ENCODE peak calls at places on chromosomes 1 and 21, in five cellular contexts. One of them, this sample, is unnamed.

GRCh38 chr21:35019631-35020032 is 29.5 kb downstream of the RUNX1 start:
- DNase-seq in K562: no peak
- DNase-seq in SK-N-SH: no peak
- DNase-seq in GM12878: no peak
- DNase-seq in HepG2: peak; percentile 94
- DNase-seq in this sample: no peak

GRCh38 chr21:34892196-34892595 is 156.9 kb downstream of the RUNX1 start:
- DNase-seq in HepG2: no peak
- DNase-seq in GM12878: no peak
- DNase-seq in SK-N-SH: no peak
- DNase-seq in K562: no peak
- DNase-seq in this sample: no peak

GRCh38 chr1:42941640-42942330 is 16.9 kb downstream of the SLC2A1 start:
- DNase-seq in SK-N-SH: no peak
- DNase-seq in GM12878: no peak
- DNase-seq in K562: peak; percentile 93
- DNase-seq in HepG2: no peak
- DNase-seq in this sample: no peak

GRCh38 chr1:32266926-32267645 is 16.0 kb downstream of the LCK start:
- DNase-seq in HepG2: peak; percentile 39
- DNase-seq in K562: no peak
- DNase-seq in GM12878: no peak
- DNase-seq in SK-N-SH: no peak
- DNase-seq in this sample: no peak

GRCh38 chr1:56414728-56415224 is 164.6 kb downstream of the PLPP3 start:
- DNase-seq in HepG2: peak; percentile 99
- DNase-seq in K562: no peak
- DNase-seq in GM12878: no peak
- DNase-seq in SK-N-SH: no peak
- DNase-seq in this sample: no peak

GRCh38 chr1:194366705-194367104 is 1180.3 kb upstream of the B3GALT2 start:
- DNase-seq in K562: no peak
- DNase-seq in GM12878: no peak
- DNase-seq in HepG2: no peak
- DNase-seq in SK-N-SH: no peak
- DNase-seq in this sample: no peak

GRCh38 chr1:3745590-3746381 is 6.5 kb upstream of the CCDC27 start:
- DNase-seq in SK-N-SH: no peak
- DNase-seq in HepG2: no peak
- DNase-seq in K562: peak; percentile 68
- DNase-seq in GM12878: no peak
- DNase-seq in this sample: no peak

GRCh38 chr1:51839094-51839493 is 39.4 kb downstream of the NRDC start:
- DNase-seq in K562: no peak
- DNase-seq in GM12878: no peak
- DNase-seq in SK-N-SH: no peak
- DNase-seq in HepG2: no peak
- DNase-seq in this sample: no peak

GRCh38 chr21:43208561-43209332 is 39.9 kb downstream of the CRYAA start:
- DNase-seq in SK-N-SH: no peak
- DNase-seq in HepG2: no peak
- DNase-seq in K562: no peak
- DNase-seq in GM12878: no peak
- DNase-seq in this sample: no peak

GRCh38 chr1:28973850-28974841 is 59.8 kb downstream of the EPB41 start:
- DNase-seq in SK-N-SH: peak; percentile 50
- DNase-seq in HepG2: no peak
- DNase-seq in K562: no peak
- DNase-seq in GM12878: no peak
- DNase-seq in this sample: no peak

GRCh38 chr1:97091263-97091662 is 369.7 kb downstream of the PTBP2 start:
- DNase-seq in GM12878: no peak
- DNase-seq in HepG2: no peak
- DNase-seq in SK-N-SH: no peak
- DNase-seq in K562: no peak
- DNase-seq in this sample: no peak

GRCh38 chr1:68433386-68433785 is 16.4 kb downstream of the RPE65 start:
- DNase-seq in SK-N-SH: no peak
- DNase-seq in GM12878: no peak
- DNase-seq in HepG2: no peak
- DNase-seq in K562: no peak
- DNase-seq in this sample: no peak

GRCh38 chr1:91876040-91876470 is 9.9 kb downstream of the TGFBR3 start:
- DNase-seq in HepG2: no peak
- DNase-seq in GM12878: peak; percentile 75
- DNase-seq in SK-N-SH: no peak
- DNase-seq in K562: no peak
- DNase-seq in this sample: no peak

GRCh38 chr21:37787456-37787855 is 128.8 kb downstream of the KCNJ6 start:
- DNase-seq in HepG2: no peak
- DNase-seq in GM12878: no peak
- DNase-seq in SK-N-SH: no peak
- DNase-seq in K562: no peak
- DNase-seq in this sample: no peak
- TF ChIP-seq FOXM1 in HepG2: no peak
- TF ChIP-seq FOXM1 in GM12878: no peak
- TF ChIP-seq FOXM1 in SK-N-SH: no peak
- TF ChIP-seq FOXM1 in K562: no peak
- TF ChIP-seq FOXM1 in this sample: no peak

DNA sequence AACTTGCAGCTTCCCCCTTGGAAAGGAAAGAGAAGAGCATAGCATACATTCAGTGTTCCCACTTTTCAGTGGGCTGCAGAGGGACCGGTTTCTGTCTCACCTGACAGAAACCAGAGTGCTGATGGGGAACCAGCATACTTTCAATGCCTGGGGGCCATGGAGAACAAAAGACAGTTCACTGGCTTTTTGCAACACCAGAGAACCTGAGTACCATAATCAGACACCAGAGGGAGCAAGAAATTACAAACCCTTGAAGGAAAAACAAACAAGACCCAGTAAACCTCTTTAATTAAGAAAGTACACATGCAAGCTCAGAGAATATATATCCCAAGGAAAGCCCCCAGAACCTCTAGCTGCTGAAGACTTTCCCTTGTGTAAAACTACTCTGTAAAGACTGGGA is 51.1 kb downstream of the CSMD2 start:
- DNase-seq in HepG2: peak; percentile 10
- DNase-seq in GM12878: no peak
- DNase-seq in SK-N-SH: peak; percentile 30
- DNase-seq in K562: peak; percentile 15
- DNase-seq in this sample: no peak
- TF ChIP-seq FOXM1 in HepG2: no peak
- TF ChIP-seq FOXM1 in GM12878: no peak
- TF ChIP-seq FOXM1 in SK-N-SH: no peak
- TF ChIP-seq FOXM1 in K562: no peak
- TF ChIP-seq FOXM1 in this sample: no peak

GRCh38 chr1:192632188-192632587 is 3.8 kb upstream of the RGS13 start:
- DNase-seq in GM12878: no peak
- DNase-seq in HepG2: no peak
- DNase-seq in K562: no peak
- DNase-seq in SK-N-SH: no peak
- DNase-seq in this sample: no peak

GRCh38 chr1:192633533-192634258 is 2.3 kb upstream of the RGS13 start:
- DNase-seq in SK-N-SH: no peak
- DNase-seq in GM12878: no peak
- DNase-seq in K562: no peak
- DNase-seq in HepG2: no peak
- DNase-seq in this sample: no peak

GRCh38 chr1:192632641-192633532 is 3.1 kb upstream of the RGS13 start:
- DNase-seq in HepG2: peak; percentile 7
- DNase-seq in SK-N-SH: no peak
- DNase-seq in GM12878: no peak
- DNase-seq in K562: no peak
- DNase-seq in this sample: no peak

GRCh38 chr1:192630521-192631287 is 5.2 kb upstream of the RGS13 start:
- DNase-seq in HepG2: no peak
- DNase-seq in SK-N-SH: no peak
- DNase-seq in GM12878: no peak
- DNase-seq in K562: no peak
- DNase-seq in this sample: no peak

DNA sequence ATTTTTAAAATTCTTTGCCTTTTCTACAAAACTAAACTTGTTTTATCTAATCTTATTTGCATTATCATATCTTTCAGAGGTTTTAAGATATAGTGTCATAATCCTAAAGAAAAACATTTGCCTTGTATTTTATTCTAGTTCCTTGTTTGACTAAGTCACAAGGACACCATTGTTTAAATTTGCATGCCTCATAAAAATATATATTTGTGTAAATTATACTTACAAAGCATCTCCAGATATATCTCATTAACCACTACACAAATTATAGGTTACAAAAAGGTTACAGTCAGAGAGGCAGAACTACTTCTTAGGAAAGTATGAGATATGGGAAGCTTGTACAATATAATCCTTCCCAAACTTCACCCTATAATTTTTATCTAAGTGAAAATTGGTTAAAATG is 4.2 kb upstream of the RGS13 start:
- DNase-seq in K562: no peak
- DNase-seq in HepG2: no peak
- DNase-seq in SK-N-SH: no peak
- DNase-seq in GM12878: no peak
- DNase-seq in this sample: no peak
- TF ChIP-seq FOXM1 in K562: no peak
- TF ChIP-seq FOXM1 in HepG2: no peak
- TF ChIP-seq FOXM1 in SK-N-SH: no peak
- TF ChIP-seq FOXM1 in GM12878: no peak
- TF ChIP-seq FOXM1 in this sample: no peak

GRCh38 chr1:75136158-75136815 is 2.1 kb downstream of the LHX8 start:
- DNase-seq in GM12878: no peak
- DNase-seq in K562: no peak
- DNase-seq in HepG2: no peak
- DNase-seq in SK-N-SH: peak; percentile 75
- DNase-seq in this sample: peak; percentile 75
- TF ChIP-seq FOXM1 in GM12878: no peak
- TF ChIP-seq FOXM1 in K562: no peak
- TF ChIP-seq FOXM1 in HepG2: no peak
- TF ChIP-seq FOXM1 in SK-N-SH: no peak
- TF ChIP-seq FOXM1 in this sample: no peak

DNA sequence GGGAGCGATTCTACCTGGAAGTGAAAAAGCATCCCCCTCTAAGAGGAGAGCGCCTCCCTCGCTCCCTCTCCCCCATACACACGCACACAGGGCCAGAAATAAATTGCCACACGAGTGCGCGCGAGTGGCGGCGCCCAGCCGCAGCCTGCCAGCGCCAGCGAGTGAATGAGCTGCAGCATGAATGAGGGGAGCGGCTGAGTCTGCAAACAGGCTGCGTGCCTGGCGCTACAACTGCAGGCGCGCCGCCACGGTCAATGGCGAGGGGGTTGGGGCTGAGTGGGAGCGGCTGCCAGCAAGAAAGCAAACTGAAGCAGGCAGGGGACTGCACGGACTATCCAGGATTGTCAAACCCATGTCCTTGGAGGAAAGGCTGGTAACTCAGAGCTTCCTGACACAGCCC is 2.2 kb downstream of the CAMK1G start:
- DNase-seq in K562: no peak
- DNase-seq in HepG2: no peak
- DNase-seq in SK-N-SH: peak; percentile 81
- DNase-seq in GM12878: no peak
- DNase-seq in this sample: peak; percentile 28
- TF ChIP-seq FOXM1 in K562: no peak
- TF ChIP-seq FOXM1 in HepG2: no peak
- TF ChIP-seq FOXM1 in SK-N-SH: no peak
- TF ChIP-seq FOXM1 in GM12878: no peak
- TF ChIP-seq FOXM1 in this sample: no peak

DNA sequence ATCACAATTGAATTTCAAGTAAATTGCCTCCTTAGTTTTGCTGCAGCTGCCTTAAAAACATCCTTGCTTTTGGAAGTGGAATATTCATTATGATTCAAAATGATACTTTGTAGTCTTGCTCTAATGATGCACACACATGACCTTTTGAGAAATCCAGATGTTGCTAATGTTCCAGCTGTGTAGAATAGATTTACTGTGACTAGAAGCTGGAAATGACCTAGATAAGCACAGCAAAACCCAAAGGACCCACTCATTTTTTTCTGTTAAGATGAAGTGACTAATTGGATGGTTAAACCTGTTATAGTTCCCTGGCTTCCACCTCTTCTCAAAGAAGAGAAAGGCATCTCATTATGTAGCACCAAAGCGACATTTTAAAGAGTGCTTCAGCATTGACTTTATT is 64.6 kb upstream of the RALGPS2 start:
- DNase-seq in SK-N-SH: no peak
- DNase-seq in GM12878: peak; percentile 45
- DNase-seq in K562: no peak
- DNase-seq in HepG2: no peak
- DNase-seq in this sample: no peak
- TF ChIP-seq FOXM1 in SK-N-SH: no peak
- TF ChIP-seq FOXM1 in GM12878: no peak
- TF ChIP-seq FOXM1 in K562: no peak
- TF ChIP-seq FOXM1 in HepG2: no peak
- TF ChIP-seq FOXM1 in this sample: no peak

GRCh38 chr1:85502625-85503083 is 37.7 kb upstream of the DDAH1 start:
- DNase-seq in HepG2: peak; percentile 70
- DNase-seq in SK-N-SH: peak; percentile 48
- DNase-seq in K562: peak; percentile 23
- DNase-seq in GM12878: no peak
- DNase-seq in this sample: peak; percentile 64
- TF ChIP-seq FOXM1 in HepG2: no peak
- TF ChIP-seq FOXM1 in SK-N-SH: no peak
- TF ChIP-seq FOXM1 in K562: no peak
- TF ChIP-seq FOXM1 in GM12878: no peak
- TF ChIP-seq FOXM1 in this sample: no peak

This sample was measured in HEK293T.